ENCODE peak calls at places on chromosomes 6 and 20, in six cellular contexts. One of them, this sample, is unnamed.

GRCh38 chr6:143236151-143236788 is 175.6 kb downstream of the AIG1 start:
- DNase-seq in CD8-positive, alpha-beta T cell: no peak
- DNase-seq in H1: no peak
- DNase-seq in adrenal gland: peak; percentile 58
- DNase-seq in AG04450: no peak
- DNase-seq in Peyer's patch: no peak
- DNase-seq in this sample: no peak

GRCh38 chr6:157219201-157220200 is 103.8 kb downstream of the TMEM242 start:
- DNase-seq in adrenal gland: no peak
- DNase-seq in CD8-positive, alpha-beta T cell: no peak
- DNase-seq in H1: no peak
- DNase-seq in Peyer's patch: no peak
- DNase-seq in AG04450: no peak
- DNase-seq in this sample: no peak

GRCh38 chr20:50149481-50150254 is 3.9 kb downstream of the PEDS1 start:
- DNase-seq in Peyer's patch: no peak
- DNase-seq in adrenal gland: no peak
- DNase-seq in H1: no peak
- DNase-seq in AG04450: no peak
- DNase-seq in CD8-positive, alpha-beta T cell: no peak
- DNase-seq in this sample: no peak

GRCh38 chr6:56549014-56549413 is 93.7 kb downstream of the DST start:
- DNase-seq in Peyer's patch: no peak
- DNase-seq in adrenal gland: no peak
- DNase-seq in AG04450: no peak
- DNase-seq in H1: no peak
- DNase-seq in CD8-positive, alpha-beta T cell: no peak
- DNase-seq in this sample: no peak

GRCh38 chr20:59571591-59572314 is 32.6 kb upstream of the PHACTR3 start:
- DNase-seq in AG04450: peak; percentile 23
- DNase-seq in H1: no peak
- DNase-seq in Peyer's patch: peak; percentile 67
- DNase-seq in adrenal gland: peak; percentile 56
- DNase-seq in CD8-positive, alpha-beta T cell: peak; percentile 52
- DNase-seq in this sample: peak; percentile 87

GRCh38 chr6:138289739-138290138 is 71.4 kb upstream of the PBOV1 start:
- DNase-seq in AG04450: no peak
- DNase-seq in CD8-positive, alpha-beta T cell: no peak
- DNase-seq in H1: no peak
- DNase-seq in Peyer's patch: no peak
- DNase-seq in adrenal gland: no peak
- DNase-seq in this sample: no peak

GRCh38 chr20:23823621-23824324 is 2.8 kb downstream of the CST2 start:
- DNase-seq in CD8-positive, alpha-beta T cell: no peak
- DNase-seq in Peyer's patch: no peak
- DNase-seq in H1: no peak
- DNase-seq in AG04450: no peak
- DNase-seq in adrenal gland: no peak
- DNase-seq in this sample: peak; percentile 31

GRCh38 chr6:1449896-1450295 is 60.5 kb downstream of the FOXF2 start:
- DNase-seq in AG04450: no peak
- DNase-seq in Peyer's patch: no peak
- DNase-seq in adrenal gland: no peak
- DNase-seq in H1: no peak
- DNase-seq in CD8-positive, alpha-beta T cell: no peak
- DNase-seq in this sample: no peak

GRCh38 chr6:40671338-40672050 is 84.3 kb upstream of the LRFN2 start:
- DNase-seq in adrenal gland: no peak
- DNase-seq in AG04450: no peak
- DNase-seq in CD8-positive, alpha-beta T cell: no peak
- DNase-seq in H1: no peak
- DNase-seq in Peyer's patch: no peak
- DNase-seq in this sample: no peak

GRCh38 chr6:32983964-32984638 is 15.7 kb downstream of the BRD2 start:
- DNase-seq in H1: no peak
- DNase-seq in Peyer's patch: no peak
- DNase-seq in CD8-positive, alpha-beta T cell: no peak
- DNase-seq in adrenal gland: no peak
- DNase-seq in AG04450: no peak
- DNase-seq in this sample: no peak

GRCh38 chr6:82924799-82925535 is 140.7 kb downstream of the UBE3D start:
- DNase-seq in Peyer's patch: no peak
- DNase-seq in AG04450: no peak
- DNase-seq in adrenal gland: no peak
- DNase-seq in CD8-positive, alpha-beta T cell: no peak
- DNase-seq in H1: no peak
- DNase-seq in this sample: no peak

GRCh38 chr20:33558348-33559144 is 68.7 kb downstream of the CBFA2T2 start:
- DNase-seq in CD8-positive, alpha-beta T cell: no peak
- DNase-seq in adrenal gland: no peak
- DNase-seq in H1: no peak
- DNase-seq in Peyer's patch: no peak
- DNase-seq in AG04450: no peak
- DNase-seq in this sample: no peak

GRCh38 chr6:3039384-3039783 is 28.9 kb upstream of the RIPK1 start:
- DNase-seq in adrenal gland: no peak
- DNase-seq in CD8-positive, alpha-beta T cell: no peak
- DNase-seq in Peyer's patch: no peak
- DNase-seq in H1: no peak
- DNase-seq in AG04450: no peak
- DNase-seq in this sample: no peak

GRCh38 chr20:32672982-32673727 is 586 bp downstream of the C20orf203 start:
- DNase-seq in CD8-positive, alpha-beta T cell: peak; percentile 33
- DNase-seq in adrenal gland: no peak
- DNase-seq in AG04450: no peak
- DNase-seq in Peyer's patch: no peak
- DNase-seq in H1: no peak
- DNase-seq in this sample: peak; percentile 79

GRCh38 chr6:5085638-5086293 is 625 bp downstream of the PPP1R3G start:
- DNase-seq in Peyer's patch: no peak
- DNase-seq in CD8-positive, alpha-beta T cell: no peak
- DNase-seq in AG04450: no peak
- DNase-seq in H1: no peak
- DNase-seq in adrenal gland: peak; percentile 53
- DNase-seq in this sample: no peak

GRCh38 chr6:15270402-15270801 is 24.5 kb downstream of the JARID2 start:
- DNase-seq in CD8-positive, alpha-beta T cell: no peak
- DNase-seq in Peyer's patch: no peak
- DNase-seq in adrenal gland: no peak
- DNase-seq in H1: no peak
- DNase-seq in AG04450: no peak
- DNase-seq in this sample: no peak

GRCh38 chr6:15279047-15279661 is 33.3 kb downstream of the JARID2 start:
- DNase-seq in adrenal gland: no peak
- DNase-seq in CD8-positive, alpha-beta T cell: no peak
- DNase-seq in AG04450: no peak
- DNase-seq in Peyer's patch: no peak
- DNase-seq in H1: no peak
- DNase-seq in this sample: no peak

GRCh38 chr6:15272562-15272961 is 26.7 kb downstream of the JARID2 start:
- DNase-seq in adrenal gland: no peak
- DNase-seq in CD8-positive, alpha-beta T cell: no peak
- DNase-seq in Peyer's patch: no peak
- DNase-seq in AG04450: no peak
- DNase-seq in H1: no peak
- DNase-seq in this sample: no peak

GRCh38 chr6:15276036-15276435 is 30.2 kb downstream of the JARID2 start:
- DNase-seq in AG04450: no peak
- DNase-seq in Peyer's patch: no peak
- DNase-seq in H1: no peak
- DNase-seq in CD8-positive, alpha-beta T cell: no peak
- DNase-seq in adrenal gland: no peak
- DNase-seq in this sample: no peak

DNA sequence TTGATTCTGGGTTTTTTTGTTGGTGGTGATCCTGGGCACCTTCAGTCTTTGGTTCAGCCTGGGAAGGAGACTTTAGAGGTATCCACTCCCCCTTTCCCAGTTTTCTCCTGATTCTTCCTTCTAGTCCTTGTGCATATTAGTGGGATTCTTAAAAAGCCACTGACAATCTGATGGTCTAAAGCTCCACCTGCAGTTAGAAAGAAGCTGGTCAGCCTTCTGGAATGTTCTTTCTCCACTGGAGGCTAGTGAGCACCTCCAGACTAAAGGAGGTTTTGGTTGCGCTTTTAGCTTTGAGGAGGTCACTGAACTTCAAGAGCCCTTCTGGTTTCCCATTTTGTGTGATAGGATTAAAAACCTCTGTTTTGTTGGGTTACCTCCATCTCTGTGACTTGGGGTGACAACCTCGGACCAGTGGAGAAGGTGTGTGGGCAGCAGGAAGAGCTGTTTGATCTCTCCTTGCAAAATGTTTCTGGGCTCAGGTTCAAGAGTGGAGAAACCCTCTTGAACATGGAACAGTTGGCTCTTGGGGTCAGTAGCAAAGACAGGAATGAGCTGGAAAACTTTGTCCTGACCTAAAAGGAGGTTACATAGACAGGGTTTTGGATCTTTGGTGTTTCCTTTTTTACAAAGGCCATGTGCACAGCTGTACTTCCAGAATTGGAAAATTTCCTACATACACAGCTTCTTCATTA is 29.0 kb downstream of the JARID2 start:
- DNase-seq in H1: no peak
- DNase-seq in CD8-positive, alpha-beta T cell: no peak
- DNase-seq in adrenal gland: no peak
- DNase-seq in Peyer's patch: no peak
- DNase-seq in AG04450: no peak
- DNase-seq in this sample: no peak
- H3K4me3 ChIP-seq in H1: no peak overlapping the region
- H3K4me3 ChIP-seq in CD8-positive, alpha-beta T cell: no peak overlapping the region
- H3K4me3 ChIP-seq in adrenal gland: no peak overlapping the region
- H3K4me3 ChIP-seq in Peyer's patch: no peak overlapping the region
- H3K4me3 ChIP-seq in AG04450: no peak overlapping the region
- H3K4me3 ChIP-seq in this sample: no peak overlapping the region

GRCh38 chr20:3842332-3842930 is 4.2 kb upstream of the MAVS start:
- DNase-seq in CD8-positive, alpha-beta T cell: no peak
- DNase-seq in AG04450: no peak
- DNase-seq in Peyer's patch: peak; percentile 76
- DNase-seq in H1: no peak
- DNase-seq in adrenal gland: no peak
- DNase-seq in this sample: no peak
- H3K4me3 ChIP-seq in CD8-positive, alpha-beta T cell: no peak overlapping the region
- H3K4me3 ChIP-seq in AG04450: no peak overlapping the region
- H3K4me3 ChIP-seq in Peyer's patch: no peak overlapping the region
- H3K4me3 ChIP-seq in H1: no peak overlapping the region
- H3K4me3 ChIP-seq in adrenal gland: no peak overlapping the region
- H3K4me3 ChIP-seq in this sample: no peak overlapping the region

GRCh38 chr20:5080384-5080877 is 39.3 kb downstream of the PCNA start:
- DNase-seq in Peyer's patch: no peak
- DNase-seq in CD8-positive, alpha-beta T cell: no peak
- DNase-seq in AG04450: no peak
- DNase-seq in adrenal gland: peak; percentile 40
- DNase-seq in H1: no peak
- DNase-seq in this sample: no peak

GRCh38 chr20:5085380-5085779 is 34.4 kb downstream of the PCNA start:
- DNase-seq in H1: no peak
- DNase-seq in Peyer's patch: no peak
- DNase-seq in AG04450: no peak
- DNase-seq in adrenal gland: no peak
- DNase-seq in CD8-positive, alpha-beta T cell: no peak
- DNase-seq in this sample: no peak

GRCh38 chr20:5078399-5078958 is 41.3 kb downstream of the PCNA start:
- DNase-seq in Peyer's patch: peak; percentile 61
- DNase-seq in H1: no peak
- DNase-seq in adrenal gland: peak; percentile 43
- DNase-seq in AG04450: no peak
- DNase-seq in CD8-positive, alpha-beta T cell: peak; percentile 84
- DNase-seq in this sample: peak; percentile 68

GRCh38 chr20:5077761-5078387 is 41.9 kb downstream of the PCNA start:
- DNase-seq in adrenal gland: no peak
- DNase-seq in H1: no peak
- DNase-seq in AG04450: no peak
- DNase-seq in Peyer's patch: no peak
- DNase-seq in CD8-positive, alpha-beta T cell: peak; percentile 20
- DNase-seq in this sample: no peak

DNA sequence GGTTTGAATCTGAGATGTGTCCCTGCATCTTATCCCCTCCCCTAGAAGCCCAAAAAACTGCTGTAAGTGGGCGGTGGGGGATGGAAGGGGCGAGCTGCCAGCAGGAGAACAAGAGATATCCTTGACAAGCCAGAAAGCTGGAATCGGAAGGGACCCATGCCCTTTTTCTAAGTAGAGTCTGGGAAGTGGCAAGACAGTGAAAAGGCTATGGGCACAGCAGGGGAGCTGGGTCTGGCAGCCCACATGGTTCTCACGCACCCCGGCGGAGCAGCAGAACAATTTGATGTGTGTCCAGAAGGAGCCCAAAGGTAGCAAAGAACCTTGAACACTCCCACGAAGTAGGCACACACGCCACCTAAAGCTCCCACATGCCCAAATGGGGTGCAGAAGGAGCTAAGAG is 38.6 kb downstream of the PCNA start:
- DNase-seq in CD8-positive, alpha-beta T cell: no peak
- DNase-seq in adrenal gland: no peak
- DNase-seq in AG04450: no peak
- DNase-seq in Peyer's patch: no peak
- DNase-seq in H1: no peak
- DNase-seq in this sample: no peak
- H3K4me3 ChIP-seq in CD8-positive, alpha-beta T cell: no peak overlapping the region
- H3K4me3 ChIP-seq in adrenal gland: no peak overlapping the region
- H3K4me3 ChIP-seq in AG04450: no peak overlapping the region
- H3K4me3 ChIP-seq in Peyer's patch: no peak overlapping the region
- H3K4me3 ChIP-seq in H1: no peak overlapping the region
- H3K4me3 ChIP-seq in this sample: no peak overlapping the region

DNA sequence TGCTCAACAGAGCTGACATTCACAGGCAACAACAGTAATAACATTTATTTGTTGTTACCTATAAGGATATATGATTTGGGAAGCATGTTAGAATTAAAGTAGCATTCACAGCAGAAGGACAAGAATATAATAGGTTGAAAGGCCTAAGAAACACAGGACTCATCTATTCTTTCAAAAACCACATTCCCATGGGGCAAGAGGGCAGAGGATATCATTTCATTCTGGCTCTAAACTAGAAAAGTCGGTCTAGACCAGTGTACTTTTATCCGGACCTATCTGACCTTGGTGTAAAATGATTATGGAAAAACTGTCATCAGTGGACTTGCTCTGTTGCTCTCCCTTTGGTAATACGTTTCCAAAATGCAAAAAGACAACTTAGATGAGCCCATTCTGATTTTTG is 914.7 kb upstream of the CITED2 start:
- DNase-seq in Peyer's patch: no peak
- DNase-seq in adrenal gland: no peak
- DNase-seq in CD8-positive, alpha-beta T cell: no peak
- DNase-seq in AG04450: no peak
- DNase-seq in H1: no peak
- DNase-seq in this sample: no peak
- H3K4me3 ChIP-seq in Peyer's patch: no peak overlapping the region
- H3K4me3 ChIP-seq in adrenal gland: no peak overlapping the region
- H3K4me3 ChIP-seq in CD8-positive, alpha-beta T cell: no peak overlapping the region
- H3K4me3 ChIP-seq in AG04450: no peak overlapping the region
- H3K4me3 ChIP-seq in H1: no peak overlapping the region
- H3K4me3 ChIP-seq in this sample: no peak overlapping the region